ENCODE peak calls at places on chromosomes 1 and 21, in eight cellular contexts. A is caudate nucleus; F is non-pigmented ciliary epithelial cell; B is aorta; P is pancreas; I is DMS153; T is heart left ventricle; N is activated T-helper 1 cell treated with anti-CD3 and anti-CD28 coated beads, Interleukin-12 subunit alpha, Interleukin-12 subunit beta, Interleukin-2, Interleukin-4 antibody, amounts not matched to agents 30 ng/mL and 10 ng/mL and 1 ng/mL, durations not matched to agents 14 hours and 24 hours and 36 hours. X is an unnamed sample.

GRCh38 chr1:180675586-180675985 is 43.8 kb downstream of the XPR1 start:
- DNase-seq in P (no peak), N (no peak), I (no peak), T (no peak), F (no peak), B (no peak), A (no peak), X (no peak)

GRCh38 chr1:11594222-11594621 is 60.0 kb downstream of the FBXO2 start:
- DNase-seq in F (no peak), P (no peak), B (no peak), N (no peak), I (no peak), T (peak), A (no peak), X (no peak)

GRCh38 chr1:4402032-4402431 is 252.4 kb upstream of the AJAP1 start:
- DNase-seq in B (no peak), T (no peak), F (no peak), I (no peak), A (no peak), P (no peak), N (no peak), X (no peak)

GRCh38 chr1:118985611-118986290 is 2.4 kb downstream of the TBX15 start:
- DNase-seq in B (no peak), A (no peak), F (no peak), I (no peak), P (no peak), T (no peak), N (no peak), X (no peak)

GRCh38 chr21:43992121-43992520 is 20.0 kb upstream of the TRAPPC10 start:
- DNase-seq in A (no peak), N (no peak), T (no peak), P (no peak), F (no peak), B (peak), I (no peak), X (no peak)

GRCh38 chr1:8317647-8318360 is at the start of gene SLC45A1:
- DNase-seq in F (no peak), T (peak), I (peak), A (peak), B (peak), P (peak), N (peak), X (peak)

GRCh38 chr1:2428490-2428889 is 16.1 kb upstream of the PEX10 start:
- DNase-seq in A (no peak), P (no peak), T (no peak), F (no peak), I (no peak), N (no peak), B (no peak), X (no peak)

GRCh38 chr1:118900643-118901440 is 87.3 kb downstream of the TBX15 start:
- DNase-seq in P (no peak), T (no peak), F (no peak), B (no peak), N (no peak), A (no peak), I (no peak), X (no peak)

GRCh38 chr1:29700522-29700921 is 464.2 kb downstream of the PTPRU start:
- DNase-seq in B (no peak), F (no peak), P (no peak), I (no peak), N (no peak), T (no peak), A (no peak), X (no peak)

GRCh38 chr1:159014003-159014571 is 4.4 kb downstream of the IFI16 start:
- DNase-seq in N (no peak), B (no peak), P (no peak), I (no peak), F (no peak), T (no peak), A (no peak), X (no peak)

GRCh38 chr21:43359081-43359822 is 67.7 kb downstream of the SIK1 start:
- DNase-seq in I (no peak), N (no peak), A (no peak), P (no peak), B (no peak), F (no peak), T (no peak), X (no peak)

GRCh38 chr1:104182251-104182650 is 432.6 kb downstream of the AMY1C start:
- DNase-seq in B (no peak), I (no peak), A (no peak), P (no peak), T (no peak), N (no peak), F (no peak), X (no peak)

GRCh38 chr1:31937300-31938183 is 626 bp downstream of the PTP4A2 start:
- DNase-seq in A (peak), T (peak), N (peak), B (peak), I (peak), P (peak), F (no peak), X (peak)

GRCh38 chr1:82775402-82776000 is 974.8 kb downstream of the ADGRL2 start:
- DNase-seq in I (no peak), B (peak), F (no peak), A (peak), P (peak), N (no peak), T (no peak), X (no peak)

GRCh38 chr1:6596886-6597776 is 5.5 kb downstream of the KLHL21 start:
- DNase-seq in A (no peak), P (no peak), I (no peak), T (no peak), F (no peak), B (no peak), N (no peak), X (no peak)

X was measured in adrenal gland.